ENCODE peak calls at places on chromosomes 11 and 22, in five cellular contexts. F, Z, S, M and P are unnamed samples.

GRCh38 chr11:1916132-1916985 is 3.1 kb upstream of the TNNT3 start:
- DNase-seq in F (no peak), Z (no peak), S (no peak), M (peak; percentile 73), P (no peak)

GRCh38 chr11:64742087-64742939 is 1.6 kb downstream of the RASGRP2 start:
- DNase-seq in F (no peak), Z (no peak), S (peak; percentile 32), M (no peak), P (peak; percentile 18)

GRCh38 chr22:24554316-24555159 is at the start of gene GUCD1:
- DNase-seq in F (peak; percentile 54), Z (peak; percentile 22), S (peak; percentile 18), M (no peak), P (peak; percentile 76)

GRCh38 chr22:19644314-19645223 is 69.7 kb upstream of the SEPTIN5 start:
- DNase-seq in F (no peak), Z (no peak), S (no peak), M (no peak), P (no peak)

GRCh38 chr11:32575070-32575469 is 8.6 kb upstream of the EIF3M start:
- DNase-seq in F (no peak), Z (no peak), S (no peak), M (no peak), P (no peak)

GRCh38 chr11:61714316-61714715 is 34.1 kb downstream of the DAGLA start:
- DNase-seq in F (no peak), Z (no peak), S (no peak), M (no peak), P (no peak)

GRCh38 chr11:1401656-1402221 is 12.0 kb downstream of the BRSK2 start:
- DNase-seq in F (peak; percentile 72), Z (peak; percentile 66), S (peak; percentile 63), M (peak; percentile 87), P (peak; percentile 78)

GRCh38 chr22:39253427-39254070 is 8.8 kb upstream of the PDGFB start:
- DNase-seq in F (no peak), Z (peak; percentile 67), S (peak; percentile 82), M (peak; percentile 87), P (peak; percentile 72)

GRCh38 chr11:19101803-19102520 is 15.0 kb upstream of the ZDHHC13 start:
- DNase-seq in F (no peak), Z (no peak), S (peak; percentile 79), M (no peak), P (no peak)

GRCh38 chr11:131615611-131616010 is 245.2 kb downstream of the NTM start:
- DNase-seq in F (no peak), Z (no peak), S (no peak), M (peak; percentile 20), P (no peak)

GRCh38 chr11:3737386-3737933 is 59.9 kb downstream of the NUP98 start:
- DNase-seq in F (no peak), Z (no peak), S (no peak), M (no peak), P (peak; percentile 5)

GRCh38 chr11:60743058-60743457 is 13.6 kb upstream of the MS4A15 start:
- DNase-seq in F (no peak), Z (no peak), S (no peak), M (no peak), P (no peak)

GRCh38 chr11:65692367-65692766 is 19.7 kb upstream of the KAT5 start:
- DNase-seq in F (no peak), Z (no peak), S (no peak), M (no peak), P (no peak)

GRCh38 chr11:78986305-78986704 is 411.6 kb upstream of the NARS2 start:
- DNase-seq in F (no peak), Z (no peak), S (no peak), M (no peak), P (no peak)

GRCh38 chr22:40305625-40306024 is 40.7 kb upstream of the ADSL start:
- DNase-seq in F (no peak), Z (no peak), S (no peak), M (no peak), P (no peak)

GRCh38 chr11:116603783-116604323 is 168.9 kb downstream of the BUD13 start:
- DNase-seq in F (no peak), Z (no peak), S (no peak), M (peak; percentile 51), P (no peak)

GRCh38 chr11:96215094-96215782 is 127.8 kb downstream of the MAML2 start:
- DNase-seq in F (no peak), Z (no peak), S (peak; percentile 44), M (peak; percentile 20), P (peak; percentile 47)

GRCh38 chr22:39244073-39244495 is 698 bp downstream of the PDGFB start:
- DNase-seq in F (no peak), Z (no peak), S (no peak), M (no peak), P (no peak)

GRCh38 chr11:79492008-79492407 is 51.2 kb upstream of the TENM4 start:
- DNase-seq in F (no peak), Z (no peak), S (no peak), M (no peak), P (no peak)

GRCh38 chr11:3226846-3227567 is 5.2 kb downstream of the MRGPRE start:
- DNase-seq in F (no peak), Z (no peak), S (no peak), M (no peak), P (no peak)

GRCh38 chr11:50379484-50379883 is 346.8 kb downstream of the OR4C45 start:
- DNase-seq in F (no peak), Z (no peak), S (no peak), M (no peak), P (no peak)

GRCh38 chr22:43118953-43119458 is 8.5 kb downstream of the BIK start:
- DNase-seq in F (no peak), Z (no peak), S (no peak), M (no peak), P (no peak)

GRCh38 chr11:100672483-100673038 is 14.5 kb upstream of the ARHGAP42 start:
- DNase-seq in F (no peak), Z (no peak), S (no peak), M (no peak), P (no peak)

GRCh38 chr11:72300268-72300667 is 56.3 kb upstream of the PHOX2A start:
- DNase-seq in F (no peak), Z (no peak), S (no peak), M (no peak), P (no peak)

GRCh38 chr11:80462211-80462610 is 1021.4 kb upstream of the TENM4 start:
- DNase-seq in F (no peak), Z (no peak), S (peak; percentile 69), M (no peak), P (no peak)

GRCh38 chr22:38135133-38135706 is 24.7 kb upstream of the BAIAP2L2 start:
- DNase-seq in F (no peak), Z (no peak), S (peak; percentile 88), M (no peak), P (peak; percentile 71)

GRCh38 chr11:126083829-126084607 is 21.4 kb upstream of the CDON start:
- DNase-seq in F (no peak), Z (no peak), S (no peak), M (no peak), P (no peak)

GRCh38 chr22:23501244-23501643 is 78.8 kb downstream of the IGLL1 start:
- DNase-seq in F (peak; percentile 2), Z (no peak), S (no peak), M (no peak), P (no peak)

GRCh38 chr11:27171391-27171790 is 130.8 kb downstream of the BBOX1 start:
- DNase-seq in F (no peak), Z (no peak), S (peak; percentile 36), M (no peak), P (no peak)

GRCh38 chr11:868394-868793 is 25.7 kb downstream of the TSPAN4 start:
- DNase-seq in F (no peak), Z (no peak), S (no peak), M (peak; percentile 67), P (no peak)

GRCh38 chr11:34351687-34352469 is 5.9 kb downstream of the ABTB2 start:
- DNase-seq in F (no peak), Z (no peak), S (no peak), M (no peak), P (no peak)
- H3K4me1 ChIP-seq in F (peaks cover 22% of the 10 kb centered on the region), Z (peaks cover 60% of the 10 kb centered on the region), S (peaks cover 25% of the 10 kb centered on the region), M (peaks cover 12% of the 10 kb centered on the region), P (peaks cover 22% of the 10 kb centered on the region)

DNA sequence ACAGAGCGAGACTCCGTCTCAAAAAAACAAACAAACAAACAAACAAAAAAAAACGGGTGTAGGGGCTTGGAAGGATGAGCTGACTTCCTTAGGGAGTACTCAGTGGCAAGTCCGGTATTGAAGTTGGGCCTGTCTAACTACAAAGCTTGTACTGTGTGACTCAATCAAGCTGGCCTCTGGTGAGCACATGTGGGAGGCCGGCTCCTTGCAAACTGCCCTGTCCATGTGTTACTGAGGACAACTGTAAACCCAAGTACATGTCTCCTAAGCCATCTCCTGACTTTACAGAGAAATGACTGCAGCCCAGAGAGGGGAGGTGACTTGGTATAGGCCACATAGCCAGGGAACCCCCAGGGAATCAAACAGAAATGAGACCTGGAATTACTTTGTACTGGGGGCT is 11.6 kb downstream of the RIBC2 start:
- DNase-seq in F (no peak), Z (no peak), S (no peak), M (no peak), P (peak; percentile 30)
- H3K4me3 ChIP-seq in F (no peak overlapping the region), Z (no peak overlapping the region), S (no peak overlapping the region), M (no peak overlapping the region), P (no peak overlapping the region)

GRCh38 chr11:69343401-69344321 is 49.7 kb downstream of the MYEOV start:
- DNase-seq in F (no peak), Z (no peak), S (no peak), M (no peak), P (no peak)

GRCh38 chr11:69337211-69337721 is 43.3 kb downstream of the MYEOV start:
- DNase-seq in F (no peak), Z (no peak), S (peak; percentile 71), M (no peak), P (no peak)

GRCh38 chr11:69339041-69339733 is 45.2 kb downstream of the MYEOV start:
- DNase-seq in F (no peak), Z (no peak), S (no peak), M (no peak), P (no peak)

GRCh38 chr11:69342588-69343330 is 48.8 kb downstream of the MYEOV start:
- DNase-seq in F (no peak), Z (no peak), S (no peak), M (no peak), P (no peak)

GRCh38 chr11:69339916-69340565 is 46.1 kb downstream of the MYEOV start:
- DNase-seq in F (no peak), Z (no peak), S (no peak), M (no peak), P (no peak)
- H3K36me3 ChIP-seq in F (no peaks in the 10 kb centered on the region), Z (no peaks in the 10 kb centered on the region), S (peaks cover 15% of the 10 kb centered on the region), M (no peaks in the 10 kb centered on the region), P (no peaks in the 10 kb centered on the region)

GRCh38 chr11:128628343-128628673 is 41.0 kb upstream of the ETS1 start:
- DNase-seq in F (no peak), Z (no peak), S (no peak), M (no peak), P (no peak)
- H3K4me1 ChIP-seq in F (peaks cover 63% of the 10 kb centered on the region), Z (peaks cover 20% of the 10 kb centered on the region), S (peaks cover 17% of the 10 kb centered on the region), M (peaks cover 14% of the 10 kb centered on the region), P (peaks cover 20% of the 10 kb centered on the region)

DNA sequence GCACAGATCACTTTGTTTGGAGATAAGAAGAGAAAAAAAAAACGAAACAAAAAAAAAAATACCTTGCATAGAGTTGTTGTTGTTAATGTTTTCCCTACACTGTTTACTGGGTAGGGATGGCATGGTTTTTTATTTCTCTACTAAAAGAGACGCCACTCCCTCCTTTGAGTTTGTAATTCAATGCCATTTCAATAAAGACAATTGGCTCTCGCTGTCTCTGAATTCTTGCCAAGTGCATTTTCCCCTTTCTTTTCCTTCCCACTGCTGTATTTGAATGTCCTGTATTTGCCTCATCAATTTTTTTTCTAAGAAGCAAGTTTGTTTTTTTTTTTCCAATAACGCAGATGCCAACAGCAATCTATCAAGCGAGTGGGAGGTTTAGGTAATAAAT is 213.8 kb upstream of the UBASH3B start:
- DNase-seq in F (no peak), Z (no peak), S (no peak), M (no peak), P (peak; percentile 7)
- H3K4me3 ChIP-seq in F (peak overlapping the region; percentile 47), Z (peak overlapping the region; percentile 71), S (no peak overlapping the region), M (peak overlapping the region; percentile 46), P (peak overlapping the region; percentile 86)

GRCh38 chr11:117841582-117842031 is 17.1 kb upstream of the FXYD2 start:
- DNase-seq in F (peak; percentile 32), Z (no peak), S (no peak), M (no peak), P (no peak)
- H3K36me3 ChIP-seq in F (peaks cover 7% of the 10 kb centered on the region), Z (peaks cover 43% of the 10 kb centered on the region), S (no peaks in the 10 kb centered on the region), M (no peaks in the 10 kb centered on the region), P (no peaks in the 10 kb centered on the region)